ENCODE peak calls at places on chromosomes 4 and X, in four cellular contexts. Y is ELF-1; X is fibroblast of gingiva; D is stimulated activated naive CD8-positive, alpha-beta T cell treated with anti-CD3 and anti-CD28 coated beads, Interleukin-15, Interleukin-2, amounts not matched to agents 100 U/mL and 50 U/mL, for 24 hours. G is an unnamed sample.

GRCh38 chr4:40837094-40837870 is 87.5 kb downstream of the NSUN7 start:
- DNase-seq in X (no peak), Y (no peak), D (no peak), G (no peak)

GRCh38 chr4:145984563-145984962 is 45.9 kb upstream of the ZNF827 start:
- DNase-seq in D (no peak), X (no peak), Y (no peak), G (no peak)

GRCh38 chr4:183154701-183155391 is 55.8 kb downstream of the WWC2 start:
- DNase-seq in Y (no peak), D (no peak), X (no peak), G (no peak)

GRCh38 chrX:135632353-135632752 is 81.1 kb upstream of the CT45A1 start:
- DNase-seq in X (no peak), Y (no peak), D (no peak), G (peak)

GRCh38 chrX:111483140-111483539 is 28.3 kb upstream of the SERTM2 start:
- DNase-seq in Y (no peak), D (no peak), X (no peak), G (no peak)

GRCh38 chr4:84948056-84948455 is 18.4 kb downstream of the WDFY3 start:
- DNase-seq in X (peak), D (no peak), Y (no peak), G (no peak)

GRCh38 chr4:11471613-11472012 is 42.9 kb upstream of the HS3ST1 start:
- DNase-seq in Y (no peak), X (no peak), D (peak), G (no peak)

GRCh38 chrX:80807606-80808159 is 2.0 kb downstream of the BRWD3 start:
- DNase-seq in Y (no peak), D (no peak), X (no peak), G (peak)

GRCh38 chrX:1909419-1910206 is 294.8 kb downstream of the ASMT start:
- DNase-seq in X (no peak), D (no peak), Y (no peak), G (no peak)

GRCh38 chr4:78599931-78600375 is 48.4 kb downstream of the ANXA3 start:
- DNase-seq in Y (no peak), D (no peak), X (no peak), G (no peak)

G was measured in GM13976.